ENCODE peak calls at places on chromosome 2, in five cellular contexts. One of them, this sample, is unnamed.

GRCh38 chr2:237815637-237816036 is 17.1 kb downstream of the RBM44 start:
- DNase-seq in astrocyte of the cerebellum: no peak
- DNase-seq in WERI-Rb-1: no peak
- DNase-seq in neuronal stem cell: no peak
- DNase-seq in fibroblast of lung: no peak
- DNase-seq in this sample: no peak

GRCh38 chr2:15042824-15043223 is 410.3 kb downstream of the LRATD1 start:
- DNase-seq in WERI-Rb-1: no peak
- DNase-seq in astrocyte of the cerebellum: peak
- DNase-seq in neuronal stem cell: no peak
- DNase-seq in fibroblast of lung: peak
- DNase-seq in this sample: no peak

GRCh38 chr2:41736105-41736567 is 311.7 kb upstream of the PKDCC start:
- DNase-seq in neuronal stem cell: no peak
- DNase-seq in astrocyte of the cerebellum: no peak
- DNase-seq in fibroblast of lung: peak
- DNase-seq in WERI-Rb-1: no peak
- DNase-seq in this sample: no peak

GRCh38 chr2:179020156-179020750 is 29.7 kb downstream of the CCDC141 start:
- DNase-seq in astrocyte of the cerebellum: no peak
- DNase-seq in neuronal stem cell: no peak
- DNase-seq in fibroblast of lung: no peak
- DNase-seq in WERI-Rb-1: peak
- DNase-seq in this sample: peak

GRCh38 chr2:42307180-42307579 is 53.8 kb downstream of the COX7A2L start:
- DNase-seq in WERI-Rb-1: no peak
- DNase-seq in neuronal stem cell: no peak
- DNase-seq in astrocyte of the cerebellum: no peak
- DNase-seq in fibroblast of lung: no peak
- DNase-seq in this sample: no peak

GRCh38 chr2:114550895-114551793 is 108.7 kb downstream of the DPP10 start:
- DNase-seq in WERI-Rb-1: peak
- DNase-seq in neuronal stem cell: peak
- DNase-seq in astrocyte of the cerebellum: peak
- DNase-seq in fibroblast of lung: peak
- DNase-seq in this sample: peak

GRCh38 chr2:10760794-10761504 is 39.5 kb downstream of the ATP6V1C2 start:
- DNase-seq in WERI-Rb-1: no peak
- DNase-seq in astrocyte of the cerebellum: no peak
- DNase-seq in fibroblast of lung: no peak
- DNase-seq in neuronal stem cell: no peak
- DNase-seq in this sample: no peak

GRCh38 chr2:10688921-10689807 is 611 bp downstream of the NOL10 start:
- DNase-seq in WERI-Rb-1: peak
- DNase-seq in astrocyte of the cerebellum: no peak
- DNase-seq in fibroblast of lung: no peak
- DNase-seq in neuronal stem cell: peak
- DNase-seq in this sample: no peak

GRCh38 chr2:127293758-127294562 is at the start of gene ERCC3:
- DNase-seq in neuronal stem cell: peak
- DNase-seq in fibroblast of lung: peak
- DNase-seq in WERI-Rb-1: peak
- DNase-seq in astrocyte of the cerebellum: peak
- DNase-seq in this sample: peak

GRCh38 chr2:74291217-74291551 is 52.0 kb downstream of the SLC4A5 start:
- DNase-seq in fibroblast of lung: no peak
- DNase-seq in WERI-Rb-1: peak
- DNase-seq in astrocyte of the cerebellum: no peak
- DNase-seq in neuronal stem cell: no peak
- DNase-seq in this sample: no peak

GRCh38 chr2:77443076-77443475 is 79.1 kb downstream of the LRRTM4 start:
- DNase-seq in WERI-Rb-1: no peak
- DNase-seq in fibroblast of lung: peak
- DNase-seq in neuronal stem cell: no peak
- DNase-seq in astrocyte of the cerebellum: peak
- DNase-seq in this sample: no peak

GRCh38 chr2:144780983-144781382 is 261.1 kb upstream of the ZEB2 start:
- DNase-seq in astrocyte of the cerebellum: no peak
- DNase-seq in WERI-Rb-1: no peak
- DNase-seq in fibroblast of lung: peak
- DNase-seq in neuronal stem cell: no peak
- DNase-seq in this sample: no peak

GRCh38 chr2:70626254-70626990 is 72.8 kb upstream of the TGFA start:
- DNase-seq in astrocyte of the cerebellum: no peak
- DNase-seq in WERI-Rb-1: no peak
- DNase-seq in neuronal stem cell: no peak
- DNase-seq in fibroblast of lung: no peak
- DNase-seq in this sample: no peak

GRCh38 chr2:27809761-27810241 is 38.3 kb downstream of the MRPL33 start:
- DNase-seq in astrocyte of the cerebellum: peak
- DNase-seq in neuronal stem cell: no peak
- DNase-seq in fibroblast of lung: peak
- DNase-seq in WERI-Rb-1: no peak
- DNase-seq in this sample: no peak

GRCh38 chr2:36549063-36549662 is 48.8 kb downstream of the FEZ2 start:
- DNase-seq in astrocyte of the cerebellum: no peak
- DNase-seq in WERI-Rb-1: no peak
- DNase-seq in fibroblast of lung: peak
- DNase-seq in neuronal stem cell: no peak
- DNase-seq in this sample: no peak

GRCh38 chr2:101307503-101307902 is 998 bp downstream of the RNF149 start:
- DNase-seq in fibroblast of lung: no peak
- DNase-seq in astrocyte of the cerebellum: no peak
- DNase-seq in WERI-Rb-1: no peak
- DNase-seq in neuronal stem cell: no peak
- DNase-seq in this sample: no peak

GRCh38 chr2:112644933-112645395 is 775 bp upstream of the SLC20A1 start:
- DNase-seq in fibroblast of lung: no peak
- DNase-seq in astrocyte of the cerebellum: no peak
- DNase-seq in WERI-Rb-1: no peak
- DNase-seq in neuronal stem cell: peak
- DNase-seq in this sample: no peak

GRCh38 chr2:237154050-237154638 is 68.5 kb downstream of the COPS8 start:
- DNase-seq in astrocyte of the cerebellum: peak
- DNase-seq in WERI-Rb-1: peak
- DNase-seq in neuronal stem cell: peak
- DNase-seq in fibroblast of lung: peak
- DNase-seq in this sample: peak

GRCh38 chr2:211591456-211591855 is 947.1 kb downstream of the ERBB4 start:
- DNase-seq in astrocyte of the cerebellum: no peak
- DNase-seq in WERI-Rb-1: no peak
- DNase-seq in neuronal stem cell: no peak
- DNase-seq in fibroblast of lung: no peak
- DNase-seq in this sample: no peak

GRCh38 chr2:180962727-180963312 is 17.6 kb upstream of the UBE2E3 start:
- DNase-seq in neuronal stem cell: no peak
- DNase-seq in fibroblast of lung: no peak
- DNase-seq in WERI-Rb-1: no peak
- DNase-seq in astrocyte of the cerebellum: no peak
- DNase-seq in this sample: no peak

GRCh38 chr2:104909317-104909716 is 55.4 kb downstream of the POU3F3 start:
- DNase-seq in neuronal stem cell: no peak
- DNase-seq in fibroblast of lung: no peak
- DNase-seq in WERI-Rb-1: no peak
- DNase-seq in astrocyte of the cerebellum: no peak
- DNase-seq in this sample: peak

GRCh38 chr2:221997100-221997499 is 301.7 kb downstream of the PAX3 start:
- DNase-seq in WERI-Rb-1: no peak
- DNase-seq in astrocyte of the cerebellum: peak
- DNase-seq in fibroblast of lung: peak
- DNase-seq in neuronal stem cell: no peak
- DNase-seq in this sample: peak

GRCh38 chr2:38723173-38723572 is 28.0 kb downstream of the SRSF7 start:
- DNase-seq in WERI-Rb-1: no peak
- DNase-seq in astrocyte of the cerebellum: no peak
- DNase-seq in fibroblast of lung: no peak
- DNase-seq in neuronal stem cell: no peak
- DNase-seq in this sample: no peak

GRCh38 chr2:111694690-111695089 is 189.3 kb downstream of the ANAPC1 start:
- DNase-seq in neuronal stem cell: no peak
- DNase-seq in fibroblast of lung: peak
- DNase-seq in astrocyte of the cerebellum: peak
- DNase-seq in WERI-Rb-1: no peak
- DNase-seq in this sample: no peak

GRCh38 chr2:6845312-6845711 is 20.4 kb downstream of the CMPK2 start:
- DNase-seq in neuronal stem cell: no peak
- DNase-seq in WERI-Rb-1: no peak
- DNase-seq in astrocyte of the cerebellum: no peak
- DNase-seq in fibroblast of lung: peak
- DNase-seq in this sample: no peak

GRCh38 chr2:98446850-98447249 is 2.2 kb downstream of the INPP4A start:
- DNase-seq in neuronal stem cell: no peak
- DNase-seq in fibroblast of lung: no peak
- DNase-seq in astrocyte of the cerebellum: no peak
- DNase-seq in WERI-Rb-1: no peak
- DNase-seq in this sample: no peak

GRCh38 chr2:29009711-29010677 is 28.9 kb downstream of the TOGARAM2 start:
- DNase-seq in neuronal stem cell: no peak
- DNase-seq in WERI-Rb-1: peak
- DNase-seq in fibroblast of lung: no peak
- DNase-seq in astrocyte of the cerebellum: no peak
- DNase-seq in this sample: no peak

GRCh38 chr2:230738391-230738811 is 25.8 kb downstream of the CAB39 start:
- DNase-seq in fibroblast of lung: peak
- DNase-seq in neuronal stem cell: no peak
- DNase-seq in astrocyte of the cerebellum: peak
- DNase-seq in WERI-Rb-1: no peak
- DNase-seq in this sample: no peak

GRCh38 chr2:16067444-16068232 is 127.3 kb downstream of the MYCN start:
- DNase-seq in fibroblast of lung: no peak
- DNase-seq in WERI-Rb-1: peak
- DNase-seq in astrocyte of the cerebellum: no peak
- DNase-seq in neuronal stem cell: no peak
- DNase-seq in this sample: no peak

DNA sequence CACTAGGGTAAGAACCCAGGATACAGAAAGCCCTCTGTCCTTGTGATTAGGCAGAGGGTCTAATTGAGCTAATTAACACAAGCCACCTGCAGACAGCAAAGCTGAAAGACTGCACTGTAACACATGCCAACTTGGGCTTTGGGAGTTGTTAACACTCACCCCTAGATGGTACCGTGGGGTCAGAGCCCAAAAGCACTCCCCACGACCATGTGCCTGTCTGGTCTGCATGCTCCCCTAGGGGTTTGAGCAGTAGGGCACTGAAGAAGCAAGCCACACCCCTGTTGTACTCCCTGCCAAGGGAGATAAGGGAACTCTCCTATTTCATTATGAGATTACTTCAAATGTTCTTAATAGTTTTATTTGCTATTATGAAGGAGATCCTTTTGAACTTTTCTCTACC is 560.1 kb upstream of the FSHR start:
- DNase-seq in astrocyte of the cerebellum: no peak
- DNase-seq in neuronal stem cell: no peak
- DNase-seq in WERI-Rb-1: no peak
- DNase-seq in fibroblast of lung: no peak
- DNase-seq in this sample: no peak
- H3K4me3 ChIP-seq in astrocyte of the cerebellum: no peak
- H3K4me3 ChIP-seq in neuronal stem cell: no peak
- H3K4me3 ChIP-seq in WERI-Rb-1: no peak
- H3K4me3 ChIP-seq in fibroblast of lung: no peak
- H3K4me3 ChIP-seq in this sample: no peak

DNA sequence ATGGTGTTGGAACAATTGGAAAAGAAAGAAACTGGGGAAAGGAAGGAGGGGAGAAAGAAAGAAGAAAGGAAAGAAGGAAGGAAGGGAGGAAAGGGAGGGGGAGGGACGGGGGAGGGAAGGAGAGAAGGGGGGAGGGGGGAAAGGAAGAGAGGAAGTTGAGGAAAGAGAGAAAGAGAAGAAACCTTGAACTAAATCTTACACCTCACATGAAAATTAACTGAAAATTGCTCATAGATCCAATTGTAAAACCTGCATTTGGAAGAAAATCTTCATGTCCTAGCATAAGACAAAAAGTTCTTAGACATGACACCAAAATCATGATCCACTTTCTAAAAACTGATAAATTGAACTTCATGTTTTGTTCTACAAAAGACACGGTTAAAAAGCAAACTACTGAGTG is 163.8 kb downstream of the EXOC6B start:
- DNase-seq in astrocyte of the cerebellum: no peak
- DNase-seq in neuronal stem cell: no peak
- DNase-seq in fibroblast of lung: no peak
- DNase-seq in WERI-Rb-1: no peak
- DNase-seq in this sample: no peak
- H3K4me3 ChIP-seq in astrocyte of the cerebellum: no peak
- H3K4me3 ChIP-seq in neuronal stem cell: no peak
- H3K4me3 ChIP-seq in fibroblast of lung: no peak
- H3K4me3 ChIP-seq in WERI-Rb-1: no peak
- H3K4me3 ChIP-seq in this sample: no peak

DNA sequence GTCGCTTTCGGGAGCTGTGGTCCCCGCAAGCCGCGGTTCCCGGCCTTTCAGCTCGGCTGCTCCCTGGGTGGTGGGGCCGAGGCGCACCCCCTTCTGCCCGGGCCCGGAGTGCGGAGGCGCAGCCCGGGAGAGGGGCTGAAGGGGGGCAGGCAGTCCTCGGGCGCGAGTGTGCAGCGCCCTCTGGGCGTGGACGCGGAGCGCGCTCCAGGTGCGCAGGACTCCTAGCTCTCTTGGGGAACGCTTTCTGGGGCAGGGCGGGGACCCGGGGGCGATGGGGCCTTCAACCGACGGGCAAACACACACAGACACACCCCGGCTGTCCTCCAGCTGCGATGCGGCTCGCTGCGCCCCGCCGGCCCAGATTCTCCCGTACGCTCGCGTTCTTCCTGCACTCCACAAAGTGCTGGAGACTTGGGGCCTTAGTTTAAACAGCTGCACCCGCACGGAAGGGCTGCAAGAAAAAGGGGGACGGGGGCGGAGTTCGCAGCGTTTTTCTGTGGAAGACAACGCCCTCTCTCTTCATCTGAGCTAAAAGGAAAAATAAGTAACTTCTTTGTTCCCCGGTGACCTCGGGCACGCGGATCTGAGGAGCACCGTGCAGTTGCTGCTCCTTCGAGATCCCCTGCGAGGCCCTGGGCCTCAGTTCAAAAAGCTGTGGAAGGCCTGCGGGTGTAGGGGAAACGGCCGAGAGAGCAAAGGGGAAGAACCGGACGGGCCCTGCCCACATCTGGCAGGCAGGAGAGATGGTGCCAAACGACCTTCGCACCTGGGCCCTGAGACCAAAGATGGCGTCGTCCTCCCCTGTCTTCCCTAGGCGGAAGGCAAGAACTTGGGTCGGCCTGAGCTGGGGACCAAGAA is 593 bp upstream of the SDC1 start:
- DNase-seq in WERI-Rb-1: peak
- DNase-seq in neuronal stem cell: peak
- DNase-seq in astrocyte of the cerebellum: no peak
- DNase-seq in fibroblast of lung: peak
- DNase-seq in this sample: peak
- H3K4me3 ChIP-seq in WERI-Rb-1: peak
- H3K4me3 ChIP-seq in neuronal stem cell: peak
- H3K4me3 ChIP-seq in astrocyte of the cerebellum: peak
- H3K4me3 ChIP-seq in fibroblast of lung: peak
- H3K4me3 ChIP-seq in this sample: peak

DNA sequence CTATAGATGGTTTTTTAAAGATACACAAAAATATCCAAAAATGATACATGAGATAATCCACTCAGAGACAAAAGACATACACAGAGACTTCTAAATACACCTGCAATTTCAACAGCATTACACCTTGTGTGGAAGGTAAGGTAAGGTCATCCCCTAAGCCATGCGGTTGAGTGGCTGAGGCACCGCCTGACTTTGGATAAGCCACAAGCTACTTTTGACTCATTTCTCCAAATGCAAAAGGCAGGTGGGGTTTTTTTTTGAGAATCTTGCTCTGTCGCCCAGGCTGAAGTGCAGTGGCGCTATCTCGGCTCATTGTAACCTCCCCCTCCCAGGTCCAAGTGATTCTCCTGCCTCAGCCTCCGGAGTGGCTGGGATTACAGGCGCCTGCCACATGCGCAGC is 13.1 kb downstream of the AP1S3 start:
- DNase-seq in WERI-Rb-1: no peak
- DNase-seq in astrocyte of the cerebellum: no peak
- DNase-seq in fibroblast of lung: no peak
- DNase-seq in neuronal stem cell: no peak
- DNase-seq in this sample: no peak
- H3K4me3 ChIP-seq in WERI-Rb-1: no peak
- H3K4me3 ChIP-seq in astrocyte of the cerebellum: no peak
- H3K4me3 ChIP-seq in fibroblast of lung: no peak
- H3K4me3 ChIP-seq in neuronal stem cell: no peak
- H3K4me3 ChIP-seq in this sample: no peak